ENCODE peak calls at places on chromosome 6, in five cellular contexts. G is WERI-Rb-1, U is SHP77, P is HTR-8/SVneo, L is GM06990. H is an unnamed sample.

GRCh38 chr6:82419859-82420258 is 56.2 kb downstream of the TPBG start:
- DNase-seq in P (no peak), L (peak; percentile 20), G (no peak), U (no peak), H (no peak)

GRCh38 chr6:161417712-161418457 is 144.0 kb upstream of the AGPAT4 start:
- DNase-seq in L (no peak), U (no peak), G (no peak), P (no peak), H (peak; percentile 65)

GRCh38 chr6:151723152-151723551 is 84.3 kb upstream of the ESR1 start:
- DNase-seq in L (peak; percentile 41), P (no peak), U (no peak), G (no peak), H (no peak)

GRCh38 chr6:96522469-96523009 is 933 bp downstream of the UFL1 start:
- DNase-seq in P (peak; percentile 6), L (peak; percentile 16), U (no peak), G (no peak), H (no peak)

GRCh38 chr6:9875605-9876353 is 539.1 kb downstream of the TFAP2A start:
- DNase-seq in L (no peak), G (no peak), U (no peak), P (no peak), H (no peak)

GRCh38 chr6:21067521-21067920 is 526.0 kb upstream of the SOX4 start:
- DNase-seq in G (no peak), U (no peak), L (no peak), P (no peak), H (no peak)

GRCh38 chr6:140371360-140371870 is 997.0 kb upstream of the CITED2 start:
- DNase-seq in G (no peak), P (no peak), U (no peak), L (no peak), H (no peak)

GRCh38 chr6:121112358-121112757 is 221.9 kb downstream of the TBC1D32 start:
- DNase-seq in L (no peak), P (no peak), U (no peak), G (no peak), H (no peak)

GRCh38 chr6:74606488-74607135 is 599.2 kb downstream of the COL12A1 start:
- DNase-seq in L (no peak), P (peak; percentile 46), G (no peak), U (no peak), H (peak; percentile 56)

GRCh38 chr6:144678844-144679243 is 393.7 kb downstream of the UTRN start:
- DNase-seq in G (no peak), P (no peak), L (no peak), U (no peak), H (no peak)

GRCh38 chr6:137811121-137811911 is 55.7 kb upstream of the TNFAIP3 start:
- DNase-seq in L (peak; percentile 69), P (peak; percentile 75), U (peak; percentile 56), G (no peak), H (peak; percentile 94)

GRCh38 chr6:3381233-3382065 is 75.4 kb downstream of the SLC22A23 start:
- DNase-seq in U (no peak), G (no peak), P (no peak), L (no peak), H (no peak)

GRCh38 chr6:142693446-142693845 is 251.5 kb downstream of the HIVEP2 start:
- DNase-seq in L (no peak), P (no peak), U (no peak), G (no peak), H (no peak)

GRCh38 chr6:20916081-20916480 is 381.8 kb downstream of the CDKAL1 start:
- DNase-seq in L (no peak), U (no peak), P (no peak), G (no peak), H (no peak)

GRCh38 chr6:153043719-153044118 is 41.2 kb upstream of the MTRF1L start:
- DNase-seq in P (no peak), G (no peak), L (no peak), U (peak; percentile 49), H (no peak)

GRCh38 chr6:29926795-29927427 is 15.4 kb upstream of the HLA-A start:
- DNase-seq in U (no peak), L (peak; percentile 79), G (no peak), P (no peak), H (no peak)

GRCh38 chr6:37538107-37538506 is 38.4 kb upstream of the CCDC167 start:
- DNase-seq in P (peak; percentile 63), G (peak; percentile 81), U (no peak), L (no peak), H (no peak)

GRCh38 chr6:148530976-148531375 is 188.3 kb downstream of the SASH1 start:
- DNase-seq in L (no peak), U (no peak), P (no peak), G (no peak), H (no peak)

GRCh38 chr6:83901624-83902023 is 42.1 kb downstream of the CYB5R4 start:
- DNase-seq in G (no peak), P (no peak), U (no peak), L (no peak), H (no peak)

GRCh38 chr6:49923826-49924225 is 40.1 kb downstream of the DEFB114 start:
- DNase-seq in P (no peak), L (no peak), U (no peak), G (no peak), H (no peak)

GRCh38 chr6:7190791-7191190 is 83.0 kb downstream of the RREB1 start:
- DNase-seq in P (no peak), U (no peak), L (no peak), G (no peak), H (no peak)

GRCh38 chr6:90314516-90314915 is 17.9 kb upstream of the BACH2 start:
- DNase-seq in U (no peak), P (no peak), G (no peak), L (no peak), H (no peak)

GRCh38 chr6:121510568-121511177 is 75.2 kb downstream of the GJA1 start:
- DNase-seq in L (no peak), G (no peak), P (no peak), U (no peak), H (no peak)

GRCh38 chr6:163525926-163526325 is 111.4 kb downstream of the QKI start:
- DNase-seq in P (peak; percentile 7), L (no peak), U (no peak), G (no peak), H (no peak)

GRCh38 chr6:143258945-143259344 is 191.6 kb downstream of the ADAT2 start:
- DNase-seq in P (no peak), U (no peak), L (no peak), G (no peak), H (no peak)

GRCh38 chr6:13273931-13274706 is 54.2 kb downstream of the TBC1D7 start:
- DNase-seq in L (peak; percentile 78), U (no peak), P (no peak), G (no peak), H (no peak)

GRCh38 chr6:136411028-136411329 is 121.3 kb upstream of the BCLAF1 start:
- DNase-seq in P (no peak), L (no peak), U (peak; percentile 45), G (no peak), H (no peak)

GRCh38 chr6:45473121-45473967 is 95.6 kb upstream of the SUPT3H start:
- DNase-seq in U (peak; percentile 2), P (no peak), G (no peak), L (no peak), H (no peak)

H was measured in kidney epithelial cell.